ENCODE peak calls at places on chromosome 7, in five cellular contexts. W, Q, L, Y and B are unnamed samples.

GRCh38 chr7:133255461-133255860 is 2.6 kb downstream of the EXOC4 start:
- DNase-seq in Q (no peak), W (no peak), Y (no peak), L (no peak), B (no peak)

GRCh38 chr7:157760004-157760730 is 423.4 kb downstream of the DNAJB6 start:
- DNase-seq in W (no peak), Q (no peak), L (no peak), Y (no peak), B (no peak)

GRCh38 chr7:94253696-94254095 is 141.0 kb upstream of the COL1A2 start:
- DNase-seq in L (no peak), Q (no peak), Y (no peak), W (no peak), B (no peak)

GRCh38 chr7:28662236-28662635 is 249.9 kb downstream of the CREB5 start:
- DNase-seq in L (no peak), Q (no peak), W (no peak), Y (peak), B (no peak)

GRCh38 chr7:86689363-86689762 is 45.7 kb downstream of the GRM3 start:
- DNase-seq in Y (no peak), Q (no peak), L (no peak), W (no peak), B (no peak)

GRCh38 chr7:79622781-79623180 is 169.3 kb upstream of the MAGI2 start:
- DNase-seq in Y (no peak), Q (no peak), W (no peak), L (no peak), B (no peak)

GRCh38 chr7:143892527-143893300 is 9.3 kb downstream of the TCAF1 start:
- DNase-seq in W (peak), L (no peak), Q (no peak), Y (no peak), B (no peak)

GRCh38 chr7:80135306-80136104 is 874 bp downstream of the GNAI1 start:
- DNase-seq in Q (peak), L (no peak), Y (peak), W (peak), B (no peak)

GRCh38 chr7:85156661-85157213 is 30.1 kb downstream of the SEMA3D start:
- DNase-seq in Y (no peak), L (no peak), Q (peak), W (peak), B (no peak)

GRCh38 chr7:3042861-3043489 is 692 bp downstream of the CARD11 start:
- DNase-seq in L (no peak), Y (peak), W (no peak), Q (no peak), B (no peak)

GRCh38 chr7:138158739-138159528 is 82.7 kb downstream of the AKR1D1 start:
- DNase-seq in L (no peak), W (no peak), Q (no peak), Y (no peak), B (no peak)

GRCh38 chr7:152336754-152337368 is 98.9 kb downstream of the KMT2C start:
- DNase-seq in Y (peak), Q (peak), L (no peak), W (peak), B (no peak)

GRCh38 chr7:139284252-139284896 is 53.3 kb downstream of the UBN2 start:
- DNase-seq in Q (no peak), L (no peak), W (no peak), Y (no peak), B (no peak)

GRCh38 chr7:127865466-127865865 is 165.8 kb downstream of the LRRC4 start:
- DNase-seq in Q (no peak), W (no peak), L (no peak), Y (no peak), B (no peak)

GRCh38 chr7:116261904-116262303 is 51.6 kb downstream of the TES start:
- DNase-seq in Y (peak), Q (no peak), L (no peak), W (no peak), B (no peak)

GRCh38 chr7:42332605-42333222 is 95.7 kb upstream of the GLI3 start:
- DNase-seq in W (no peak), L (no peak), Q (no peak), Y (no peak), B (no peak)

GRCh38 chr7:135684134-135684533 is 21.8 kb downstream of the STMP1 start:
- DNase-seq in W (no peak), L (no peak), Y (no peak), Q (no peak), B (no peak)

GRCh38 chr7:68980011-68980410 is 618.3 kb upstream of the AUTS2 start:
- DNase-seq in Y (no peak), W (no peak), Q (no peak), L (no peak), B (no peak)

GRCh38 chr7:139619367-139619657 is 95.8 kb downstream of the CLEC2L start:
- DNase-seq in Q (no peak), W (no peak), L (no peak), Y (no peak), B (no peak)

GRCh38 chr7:21580073-21580521 is 37.3 kb downstream of the DNAH11 start:
- DNase-seq in Y (no peak), L (no peak), Q (no peak), W (peak), B (no peak)

GRCh38 chr7:23072043-23072442 is 33.5 kb upstream of the KLHL7 start:
- DNase-seq in W (no peak), L (no peak), Y (no peak), Q (no peak), B (no peak)

GRCh38 chr7:26912933-26913536 is 48.6 kb upstream of the SKAP2 start:
- DNase-seq in L (no peak), Q (no peak), W (no peak), Y (no peak), B (no peak)

GRCh38 chr7:45646207-45646821 is 72.1 kb downstream of the ADCY1 start:
- DNase-seq in L (no peak), Y (no peak), Q (no peak), W (no peak), B (no peak)

GRCh38 chr7:30976381-30976780 is 12.6 kb downstream of the GHRHR start:
- DNase-seq in Y (no peak), Q (no peak), L (no peak), W (no peak), B (no peak)

GRCh38 chr7:155011081-155011480 is 8.2 kb upstream of the PAXIP1 start:
- DNase-seq in W (no peak), Q (no peak), L (no peak), Y (no peak), B (no peak)

GRCh38 chr7:77954773-77955562 is 156.4 kb downstream of the PHTF2 start:
- DNase-seq in L (no peak), Y (no peak), Q (no peak), W (no peak), B (no peak)

GRCh38 chr7:110633313-110633712 is 457.6 kb upstream of the LRRN3 start:
- DNase-seq in Q (no peak), L (no peak), W (no peak), Y (no peak), B (no peak)

GRCh38 chr7:83301416-83301815 is 138.7 kb upstream of the PCLO start:
- DNase-seq in W (no peak), Q (no peak), L (no peak), Y (no peak), B (no peak)

GRCh38 chr7:1291040-1291689 is 58.5 kb downstream of the UNCX start:
- DNase-seq in Y (no peak), Q (no peak), L (peak), W (no peak), B (no peak)

GRCh38 chr7:107506683-107507339 is 37.0 kb downstream of the GPR22 start:
- DNase-seq in L (peak), Q (no peak), Y (no peak), W (no peak), B (no peak)

GRCh38 chr7:94696981-94697670 is 41.2 kb upstream of the SGCE start:
- DNase-seq in Y (no peak), Q (no peak), W (no peak), L (no peak), B (peak)